ENCODE peak calls at places on chromosome 15, in nine cellular contexts. Z, D, L, G, O, X, H, M and B are unnamed samples. For H3K4me1, the result is how much of the 10 kb centered on the place peaks cover.

GRCh38 chr15:69060041-69060481 is 45.6 kb downstream of the NOX5 start:
- DNase-seq in O (no peak), D (no peak), M (no peak), L (no peak), H (peak), G (peak), X (peak), Z (no peak), B (no peak)

GRCh38 chr15:36807134-36807764 is 227.8 kb downstream of the CDIN1 start:
- DNase-seq in O (no peak), X (no peak), M (no peak), G (no peak), D (no peak), H (no peak), Z (peak), L (no peak), B (no peak)

GRCh38 chr15:68268405-68268804 is 9.1 kb upstream of the FEM1B start:
- DNase-seq in H (no peak), O (no peak), M (no peak), D (peak), X (no peak), L (no peak), Z (no peak), G (no peak), B (no peak)

GRCh38 chr15:70328137-70329115 is 230.7 kb upstream of the TLE3 start:
- DNase-seq in D (peak), G (no peak), H (peak), X (no peak), Z (peak), M (no peak), L (no peak), O (no peak), B (no peak)

GRCh38 chr15:50996641-50997040 is 88.2 kb downstream of the AP4E1 start:
- DNase-seq in Z (peak), G (no peak), O (no peak), M (no peak), D (peak), X (no peak), H (no peak), L (no peak), B (no peak)

GRCh38 chr15:101062471-101063171 is 143.5 kb downstream of the LRRK1 start:
- DNase-seq in G (no peak), M (no peak), H (no peak), D (no peak), O (peak), L (no peak), Z (no peak), X (no peak), B (no peak)

GRCh38 chr15:95363636-95364035 is 966.9 kb upstream of the NR2F2 start:
- DNase-seq in H (no peak), G (no peak), X (no peak), O (no peak), D (no peak), Z (no peak), L (no peak), M (no peak), B (no peak)

GRCh38 chr15:56929389-56929788 is 10.9 kb downstream of the TCF12 start:
- DNase-seq in M (no peak), D (peak), O (no peak), H (no peak), L (no peak), X (no peak), G (no peak), Z (peak), B (no peak)

GRCh38 chr15:93835378-93835777 is 396.0 kb upstream of the MCTP2 start:
- DNase-seq in O (no peak), X (no peak), L (no peak), M (no peak), G (no peak), Z (no peak), H (no peak), D (no peak), B (no peak)

GRCh38 chr15:40766906-40767837 is 2.6 kb upstream of the C15orf62 start:
- DNase-seq in G (no peak), M (no peak), H (no peak), L (no peak), D (peak), X (no peak), Z (peak), O (no peak), B (no peak)

GRCh38 chr15:22902046-22902445 is 63.6 kb downstream of the NIPA2 start:
- DNase-seq in O (no peak), D (no peak), Z (no peak), M (no peak), X (no peak), L (no peak), G (no peak), H (no peak), B (no peak)

GRCh38 chr15:67067161-67067853 is 1.9 kb downstream of the SMAD3 start:
- DNase-seq in D (peak), H (no peak), Z (no peak), L (no peak), M (no peak), O (no peak), G (peak), X (peak), B (peak)

GRCh38 chr15:80832676-80833075 is 53.5 kb downstream of the CEMIP start:
- DNase-seq in L (no peak), D (no peak), Z (no peak), X (no peak), G (no peak), M (no peak), H (no peak), O (no peak), B (no peak)

GRCh38 chr15:43210172-43210745 is 10.6 kb downstream of the EPB42 start:
- DNase-seq in Z (no peak), L (no peak), H (no peak), O (no peak), M (no peak), D (no peak), G (no peak), X (no peak), B (no peak)

GRCh38 chr15:48266029-48266428 is 59.9 kb downstream of the SLC12A1 start:
- DNase-seq in X (no peak), L (no peak), Z (no peak), H (no peak), D (no peak), G (no peak), O (no peak), M (no peak), B (no peak)

GRCh38 chr15:90035095-90035834 is 34.1 kb downstream of the ZNF710 start:
- DNase-seq in L (no peak), D (peak), M (no peak), G (no peak), X (peak), O (peak), Z (peak), H (peak), B (peak)

GRCh38 chr15:73378089-73378488 is 9.3 kb upstream of the HCN4 start:
- DNase-seq in D (no peak), Z (no peak), G (no peak), H (peak), O (no peak), X (no peak), M (no peak), L (no peak), B (no peak)

GRCh38 chr15:59298255-59298856 is 74.3 kb downstream of the MYO1E start:
- DNase-seq in L (no peak), H (no peak), X (no peak), O (no peak), D (peak), G (no peak), Z (peak), M (peak), B (no peak)

GRCh38 chr15:68405426-68406250 is 26.3 kb downstream of the ITGA11 start:
- DNase-seq in M (no peak), Z (no peak), O (no peak), L (no peak), D (no peak), X (no peak), G (no peak), H (no peak), B (no peak)

GRCh38 chr15:58666957-58667356 is 82.5 kb downstream of the ADAM10 start:
- DNase-seq in D (peak), L (no peak), H (no peak), Z (peak), X (no peak), O (no peak), G (no peak), M (no peak), B (no peak)

GRCh38 chr15:77036537-77037474 is 34.1 kb downstream of the TSPAN3 start:
- DNase-seq in O (peak), L (no peak), Z (no peak), M (no peak), H (no peak), D (no peak), X (no peak), G (no peak), B (no peak)

GRCh38 chr15:58357529-58358476 is 74.0 kb upstream of the LIPC start:
- DNase-seq in X (no peak), H (no peak), Z (peak), D (peak), G (no peak), O (no peak), M (no peak), L (no peak), B (no peak)

GRCh38 chr15:26767169-26767670 is 5.6 kb downstream of the GABRB3 start:
- DNase-seq in O (no peak), X (no peak), L (no peak), D (no peak), G (peak), Z (no peak), H (no peak), M (no peak), B (no peak)

GRCh38 chr15:99105516-99106341 is 849 bp downstream of the SYNM start:
- DNase-seq in L (no peak), M (no peak), D (peak), G (peak), Z (peak), X (peak), H (peak), O (no peak), B (peak)

GRCh38 chr15:75620776-75621536 is 4.6 kb downstream of the SNUPN start:
- DNase-seq in X (peak), Z (peak), D (peak), H (peak), G (no peak), M (no peak), O (peak), L (peak), B (no peak)
- TF ChIP-seq CTCF in X (no peak), Z (peak), D (peak), H (peak), G (peak), M (no peak), O (peak), L (peak), B (no peak)

DNA sequence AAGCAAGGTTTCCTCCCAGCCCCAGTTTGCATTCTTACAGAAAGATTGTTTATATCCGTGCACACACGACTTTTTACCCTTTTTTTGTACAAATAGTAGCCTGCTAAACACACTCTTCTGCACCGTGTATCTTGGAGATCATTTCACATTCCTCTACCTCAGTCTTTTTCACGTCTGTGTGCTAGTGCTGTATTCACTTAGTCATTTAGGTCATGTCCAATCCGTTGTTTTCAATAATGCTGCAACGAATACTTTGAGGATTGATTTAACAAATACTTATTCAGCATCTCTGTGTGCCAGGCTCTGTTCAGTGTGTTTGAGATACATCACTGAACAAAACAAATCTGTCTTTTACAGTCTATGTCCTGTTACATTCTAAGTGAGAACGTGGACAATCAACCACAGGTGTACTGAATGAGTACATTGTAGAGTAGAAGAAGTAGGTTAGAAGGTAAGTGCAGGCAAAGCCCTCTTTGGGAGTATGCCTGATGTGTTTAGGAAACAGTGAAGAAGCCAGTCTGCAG is 917 bp downstream of the JMJD7 start:
- DNase-seq in H (no peak), O (no peak), X (no peak), L (no peak), G (no peak), Z (peak), D (peak), M (no peak), B (no peak)
- H3K4me1 ChIP-seq in H (half or more), O (under half), X (under half), L (under half), G (under half), Z (under half), D (under half), M (under half), B (under half)

DNA sequence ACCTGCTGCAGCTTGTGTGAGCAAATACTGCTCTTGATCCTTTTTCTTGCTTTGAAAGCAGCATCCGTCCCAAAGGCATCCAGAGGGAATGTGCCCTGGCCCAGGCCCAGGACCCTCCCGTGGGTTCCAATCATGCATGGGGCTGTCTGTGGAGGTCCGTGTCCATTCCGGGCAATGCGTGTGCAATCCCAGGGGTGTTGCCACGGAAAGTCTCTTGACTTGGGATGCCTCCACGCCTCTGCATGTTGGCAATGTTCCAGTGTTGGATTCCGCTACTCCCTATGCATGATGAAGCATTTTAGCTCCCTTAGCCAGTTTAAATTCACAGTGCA is 105.7 kb downstream of the SNRPN start:
- DNase-seq in D (no peak), O (peak), H (no peak), L (no peak), X (no peak), M (no peak), G (no peak), Z (no peak), B (no peak)
- TF ChIP-seq CTCF in D (no peak), O (no peak), H (no peak), L (no peak), X (no peak), M (no peak), G (no peak), Z (no peak), B (no peak)

GRCh38 chr15:63381301-63382192 is at the start of gene CA12:
- DNase-seq in M (no peak), O (peak), Z (peak), H (peak), D (peak), L (no peak), G (peak), X (peak), B (no peak)

GRCh38 chr15:63380828-63381282 is 791 bp downstream of the CA12 start:
- DNase-seq in H (no peak), X (peak), Z (peak), L (no peak), M (no peak), G (no peak), O (no peak), D (no peak), B (no peak)

GRCh38 chr15:63379492-63380150 is 2.0 kb downstream of the CA12 start:
- DNase-seq in D (no peak), O (no peak), L (no peak), X (peak), G (no peak), Z (no peak), H (no peak), M (no peak), B (no peak)

GRCh38 chr15:63380151-63380827 is 1.4 kb downstream of the CA12 start:
- DNase-seq in O (no peak), L (no peak), D (no peak), Z (peak), X (no peak), M (no peak), G (no peak), H (no peak), B (no peak)

DNA sequence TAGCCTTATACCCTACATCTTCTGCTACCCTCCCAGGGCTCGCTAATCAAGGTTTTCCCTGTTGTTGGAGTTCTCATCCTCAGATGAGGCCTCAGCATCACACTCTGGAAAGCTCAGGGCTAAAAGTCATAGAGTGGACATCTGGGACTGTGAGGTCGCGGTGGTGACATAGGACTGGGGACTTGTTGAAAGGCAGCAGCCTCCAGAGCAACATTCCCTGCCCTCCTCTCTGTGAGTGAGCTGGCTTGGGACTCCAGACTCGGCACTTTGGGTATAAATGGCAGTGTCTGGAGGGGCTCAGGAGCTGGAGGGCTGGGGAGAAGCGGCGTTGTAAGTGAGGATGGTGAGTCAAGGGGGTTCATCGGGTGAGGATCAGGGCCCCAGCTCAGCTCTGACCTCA is 2.7 kb downstream of the CA12 start:
- DNase-seq in O (no peak), D (no peak), X (no peak), M (no peak), H (no peak), G (no peak), Z (no peak), L (no peak), B (no peak)
- H3K4me1 ChIP-seq in O (under half), D (under half), X (half or more), M (half or more), H (under half), G (under half), Z (half or more), L (under half), B (under half)